ENCODE peak calls at places on chromosome 2, in nine cellular contexts. E is sigmoid colon; H is T-helper 2 cell; T is neural crest cell; J is kidney tubule cell; S is HT1080; L is AG08396; I is CD4-positive, alpha-beta T cell; R is stimulated activated CD4-positive, alpha-beta T cell treated with anti-CD3 and anti-CD28 coated beads, Interleukin-2, amount 100 ng/mL, for 24 hours. V is an unnamed sample.

GRCh38 chr2:74005786-74006185 is 21.1 kb downstream of the TET3 start:
- DNase-seq in S (no peak), H (no peak), J (no peak), R (no peak), T (no peak), E (no peak), L (no peak), I (no peak), V (no peak)

GRCh38 chr2:108833219-108833618 is 46.6 kb downstream of the CCDC138 start:
- DNase-seq in I (no peak), R (no peak), H (no peak), L (no peak), T (no peak), J (no peak), S (no peak), E (no peak), V (no peak)

GRCh38 chr2:6103949-6104348 is 411.8 kb downstream of the SOX11 start:
- DNase-seq in T (no peak), H (no peak), J (peak; percentile 9), R (no peak), S (peak; percentile 16), I (no peak), E (no peak), L (no peak), V (no peak)

GRCh38 chr2:55954306-55955035 is 30.9 kb upstream of the EFEMP1 start:
- DNase-seq in T (no peak), S (no peak), H (no peak), E (no peak), R (no peak), I (no peak), L (peak; percentile 17), J (peak; percentile 8), V (peak; percentile 29)

GRCh38 chr2:88865801-88866353 is 174.4 kb downstream of the RPIA start:
- DNase-seq in R (no peak), J (no peak), S (no peak), I (no peak), H (no peak), E (no peak), L (no peak), T (no peak), V (no peak)

GRCh38 chr2:74405994-74406583 is 15.3 kb downstream of the C2orf81 start:
- DNase-seq in T (no peak), H (no peak), R (no peak), L (no peak), E (no peak), S (peak; percentile 69), I (no peak), J (peak; percentile 90), V (peak; percentile 83)

GRCh38 chr2:188909036-188909435 is 65.1 kb upstream of the COL3A1 start:
- DNase-seq in S (peak; percentile 41), L (no peak), I (no peak), H (no peak), T (no peak), J (no peak), E (no peak), R (no peak), V (peak; percentile 65)

GRCh38 chr2:39492095-39492590 is 55.1 kb upstream of the MAP4K3 start:
- DNase-seq in J (peak; percentile 96), T (no peak), H (no peak), S (peak; percentile 96), L (peak; percentile 63), I (no peak), R (peak; percentile 28), E (no peak), V (peak; percentile 99)

GRCh38 chr2:9648821-9649220 is 18.0 kb upstream of the YWHAQ start:
- DNase-seq in L (no peak), J (no peak), S (no peak), I (no peak), H (no peak), E (no peak), T (no peak), R (no peak), V (no peak)

GRCh38 chr2:175698076-175698475 is 304.0 kb downstream of the LNPK start:
- DNase-seq in L (no peak), I (no peak), H (no peak), E (no peak), S (peak; percentile 44), J (peak; percentile 22), R (no peak), T (no peak), V (no peak)

GRCh38 chr2:104758199-104758620 is 95.7 kb upstream of the POU3F3 start:
- DNase-seq in L (no peak), E (no peak), J (peak; percentile 57), I (no peak), H (no peak), T (peak; percentile 3), R (no peak), S (peak; percentile 18), V (no peak)

GRCh38 chr2:10274376-10274775 is 28.3 kb upstream of the HPCAL1 start:
- DNase-seq in H (no peak), L (no peak), I (no peak), S (no peak), T (no peak), E (no peak), J (no peak), R (no peak), V (no peak)

GRCh38 chr2:149219853-149220252 is 110.5 kb upstream of the LYPD6 start:
- DNase-seq in H (no peak), L (no peak), S (no peak), T (no peak), E (no peak), I (no peak), R (no peak), J (no peak), V (no peak)

GRCh38 chr2:228410051-228410450 is 228.6 kb upstream of the SPHKAP start:
- DNase-seq in T (no peak), S (no peak), I (no peak), E (no peak), J (no peak), R (no peak), L (no peak), H (no peak), V (no peak)

GRCh38 chr2:18369750-18370149 is 190.7 kb downstream of the RDH14 start:
- DNase-seq in L (no peak), S (peak; percentile 82), J (no peak), T (no peak), H (no peak), I (no peak), R (no peak), E (no peak), V (peak; percentile 63)

GRCh38 chr2:230505162-230505561 is 89.2 kb downstream of the SP100 start:
- DNase-seq in L (no peak), E (no peak), T (no peak), S (no peak), I (no peak), J (no peak), H (no peak), R (no peak), V (no peak)

GRCh38 chr2:28567076-28567471 is 71.2 kb downstream of the PLB1 start:
- DNase-seq in H (peak; percentile 24), L (peak; percentile 35), I (peak; percentile 13), E (peak; percentile 61), S (no peak), R (no peak), J (no peak), T (no peak), V (no peak)

GRCh38 chr2:11904029-11904428 is 157.6 kb downstream of the LPIN1 start:
- DNase-seq in H (no peak), S (no peak), I (no peak), J (no peak), R (no peak), T (no peak), E (no peak), L (no peak), V (no peak)

GRCh38 chr2:86492057-86492456 is 50.9 kb downstream of the KDM3A start:
- DNase-seq in J (no peak), E (no peak), T (no peak), L (no peak), I (no peak), S (no peak), R (no peak), H (no peak), V (no peak)

GRCh38 chr2:26577442-26578433 is 63.4 kb downstream of the CIB4 start:
- DNase-seq in J (peak; percentile 63), T (peak; percentile 76), L (peak; percentile 88), E (peak; percentile 75), R (peak; percentile 72), S (peak; percentile 53), H (peak; percentile 44), I (peak; percentile 53), V (peak; percentile 39)

GRCh38 chr2:23023722-23024121 is 361.3 kb upstream of the KLHL29 start:
- DNase-seq in E (no peak), I (no peak), H (no peak), L (no peak), R (no peak), J (no peak), S (no peak), T (no peak), V (no peak)

GRCh38 chr2:122009546-122009945 is 254.1 kb downstream of the TSN start:
- DNase-seq in H (no peak), T (no peak), S (no peak), J (no peak), E (no peak), L (no peak), I (no peak), R (no peak), V (no peak)

GRCh38 chr2:191995285-191995684 is 148.4 kb upstream of the CAVIN2 start:
- DNase-seq in E (no peak), T (no peak), S (peak; percentile 61), H (no peak), R (no peak), I (no peak), J (peak; percentile 36), L (no peak), V (peak; percentile 33)

GRCh38 chr2:173427887-173428683 is 73.4 kb downstream of the CDCA7 start:
- DNase-seq in R (no peak), H (no peak), S (peak; percentile 42), L (peak; percentile 15), T (no peak), J (peak; percentile 74), E (no peak), I (no peak), V (peak; percentile 97)

GRCh38 chr2:214484239-214484638 is 73.4 kb downstream of the VWC2L start:
- DNase-seq in S (no peak), H (no peak), L (no peak), T (no peak), J (no peak), E (no peak), I (no peak), R (no peak), V (no peak)

GRCh38 chr2:14901740-14902139 is 269.2 kb downstream of the LRATD1 start:
- DNase-seq in T (no peak), S (peak; percentile 38), E (no peak), R (no peak), L (no peak), J (no peak), H (no peak), I (no peak), V (no peak)